ENCODE peak calls at places on chromosome 19, in ten cellular contexts. One of them, this sample, is unnamed.

GRCh38 chr19:17772172-17772571 is 20.9 kb downstream of the FCHO1 start:
- DNase-seq in astrocyte: no peak
- DNase-seq in pancreas: no peak
- DNase-seq in endothelial cell of umbilical vein: no peak
- DNase-seq in RWPE1: no peak
- DNase-seq in right lobe of liver: no peak
- DNase-seq in thoracic aorta: no peak
- DNase-seq in nephron progenitor cell: no peak
- DNase-seq in choroid plexus epithelial cell: peak; percentile 43
- DNase-seq in cardiac fibroblast: no peak
- DNase-seq in this sample: no peak

GRCh38 chr19:6971366-6971765 is 49.9 kb downstream of the MBD3L2B start:
- DNase-seq in thoracic aorta: no peak
- DNase-seq in endothelial cell of umbilical vein: no peak
- DNase-seq in RWPE1: peak; percentile 23
- DNase-seq in pancreas: no peak
- DNase-seq in astrocyte: no peak
- DNase-seq in right lobe of liver: no peak
- DNase-seq in choroid plexus epithelial cell: no peak
- DNase-seq in nephron progenitor cell: no peak
- DNase-seq in cardiac fibroblast: no peak
- DNase-seq in this sample: no peak

GRCh38 chr19:21823224-21823623 is 12.8 kb downstream of the ZNF43 start:
- DNase-seq in RWPE1: no peak
- DNase-seq in thoracic aorta: no peak
- DNase-seq in pancreas: no peak
- DNase-seq in astrocyte: no peak
- DNase-seq in nephron progenitor cell: no peak
- DNase-seq in right lobe of liver: no peak
- DNase-seq in choroid plexus epithelial cell: no peak
- DNase-seq in endothelial cell of umbilical vein: no peak
- DNase-seq in cardiac fibroblast: no peak
- DNase-seq in this sample: no peak

GRCh38 chr19:6744381-6745288 is 5.2 kb downstream of the TRIP10 start:
- DNase-seq in right lobe of liver: peak; percentile 60
- DNase-seq in pancreas: peak; percentile 71
- DNase-seq in nephron progenitor cell: no peak
- DNase-seq in astrocyte: peak; percentile 72
- DNase-seq in choroid plexus epithelial cell: peak; percentile 88
- DNase-seq in RWPE1: peak; percentile 90
- DNase-seq in cardiac fibroblast: peak; percentile 92
- DNase-seq in thoracic aorta: no peak
- DNase-seq in endothelial cell of umbilical vein: peak; percentile 78
- DNase-seq in this sample: no peak

GRCh38 chr19:54337858-54338230 is 1.1 kb downstream of the LILRA4 start:
- DNase-seq in right lobe of liver: no peak
- DNase-seq in choroid plexus epithelial cell: no peak
- DNase-seq in RWPE1: no peak
- DNase-seq in pancreas: no peak
- DNase-seq in nephron progenitor cell: no peak
- DNase-seq in thoracic aorta: no peak
- DNase-seq in endothelial cell of umbilical vein: no peak
- DNase-seq in cardiac fibroblast: no peak
- DNase-seq in astrocyte: no peak
- DNase-seq in this sample: no peak

GRCh38 chr19:21850636-21851255 is 14.8 kb upstream of the ZNF43 start:
- DNase-seq in choroid plexus epithelial cell: no peak
- DNase-seq in pancreas: no peak
- DNase-seq in RWPE1: no peak
- DNase-seq in thoracic aorta: no peak
- DNase-seq in endothelial cell of umbilical vein: no peak
- DNase-seq in cardiac fibroblast: no peak
- DNase-seq in nephron progenitor cell: no peak
- DNase-seq in astrocyte: no peak
- DNase-seq in right lobe of liver: no peak
- DNase-seq in this sample: no peak

GRCh38 chr19:35337081-35337983 is 8.3 kb downstream of the CD22 start:
- DNase-seq in RWPE1: no peak
- DNase-seq in thoracic aorta: no peak
- DNase-seq in choroid plexus epithelial cell: no peak
- DNase-seq in pancreas: no peak
- DNase-seq in astrocyte: no peak
- DNase-seq in nephron progenitor cell: no peak
- DNase-seq in right lobe of liver: peak; percentile 10
- DNase-seq in cardiac fibroblast: no peak
- DNase-seq in endothelial cell of umbilical vein: no peak
- DNase-seq in this sample: no peak

GRCh38 chr19:40599331-40600085 is 1.7 kb upstream of the LTBP4 start:
- DNase-seq in astrocyte: no peak
- DNase-seq in RWPE1: no peak
- DNase-seq in right lobe of liver: no peak
- DNase-seq in endothelial cell of umbilical vein: no peak
- DNase-seq in choroid plexus epithelial cell: no peak
- DNase-seq in thoracic aorta: no peak
- DNase-seq in pancreas: no peak
- DNase-seq in nephron progenitor cell: no peak
- DNase-seq in cardiac fibroblast: no peak
- DNase-seq in this sample: no peak

GRCh38 chr19:16825312-16826168 is 3.7 kb upstream of the SIN3B start:
- DNase-seq in nephron progenitor cell: peak; percentile 31
- DNase-seq in RWPE1: no peak
- DNase-seq in thoracic aorta: no peak
- DNase-seq in pancreas: peak; percentile 47
- DNase-seq in endothelial cell of umbilical vein: peak; percentile 55
- DNase-seq in astrocyte: peak; percentile 74
- DNase-seq in choroid plexus epithelial cell: peak; percentile 85
- DNase-seq in cardiac fibroblast: peak; percentile 73
- DNase-seq in right lobe of liver: peak; percentile 32
- DNase-seq in this sample: no peak

GRCh38 chr19:1875646-1876493 is 9.4 kb downstream of the ABHD17A start:
- DNase-seq in choroid plexus epithelial cell: peak; percentile 88
- DNase-seq in pancreas: peak; percentile 90
- DNase-seq in thoracic aorta: peak; percentile 74
- DNase-seq in RWPE1: peak; percentile 67
- DNase-seq in right lobe of liver: peak; percentile 94
- DNase-seq in endothelial cell of umbilical vein: peak; percentile 91
- DNase-seq in cardiac fibroblast: peak; percentile 92
- DNase-seq in astrocyte: peak; percentile 69
- DNase-seq in nephron progenitor cell: peak; percentile 86
- DNase-seq in this sample: peak; percentile 92
- TF ChIP-seq CTCF in choroid plexus epithelial cell: no peak
- TF ChIP-seq CTCF in pancreas: no peak
- TF ChIP-seq CTCF in thoracic aorta: no peak
- TF ChIP-seq CTCF in RWPE1: no peak
- TF ChIP-seq CTCF in right lobe of liver: no peak
- TF ChIP-seq CTCF in endothelial cell of umbilical vein: no peak
- TF ChIP-seq CTCF in cardiac fibroblast: no peak
- TF ChIP-seq CTCF in astrocyte: no peak
- TF ChIP-seq CTCF in nephron progenitor cell: no peak
- TF ChIP-seq CTCF in this sample: no peak

GRCh38 chr19:49423278-49423984 is at the start of gene PTH2:
- DNase-seq in RWPE1: no peak
- DNase-seq in endothelial cell of umbilical vein: no peak
- DNase-seq in pancreas: no peak
- DNase-seq in astrocyte: no peak
- DNase-seq in right lobe of liver: no peak
- DNase-seq in nephron progenitor cell: no peak
- DNase-seq in choroid plexus epithelial cell: no peak
- DNase-seq in thoracic aorta: no peak
- DNase-seq in cardiac fibroblast: no peak
- DNase-seq in this sample: no peak

GRCh38 chr19:49423985-49424303 is 703 bp upstream of the PTH2 start:
- DNase-seq in RWPE1: no peak
- DNase-seq in pancreas: no peak
- DNase-seq in thoracic aorta: no peak
- DNase-seq in choroid plexus epithelial cell: no peak
- DNase-seq in nephron progenitor cell: no peak
- DNase-seq in endothelial cell of umbilical vein: no peak
- DNase-seq in right lobe of liver: no peak
- DNase-seq in cardiac fibroblast: no peak
- DNase-seq in astrocyte: no peak
- DNase-seq in this sample: no peak

GRCh38 chr19:49421039-49421877 is 2.0 kb downstream of the PTH2 start:
- DNase-seq in choroid plexus epithelial cell: peak; percentile 55
- DNase-seq in nephron progenitor cell: peak; percentile 93
- DNase-seq in endothelial cell of umbilical vein: peak; percentile 50
- DNase-seq in thoracic aorta: no peak
- DNase-seq in RWPE1: peak; percentile 86
- DNase-seq in pancreas: peak; percentile 52
- DNase-seq in cardiac fibroblast: peak; percentile 75
- DNase-seq in astrocyte: peak; percentile 18
- DNase-seq in right lobe of liver: peak; percentile 60
- DNase-seq in this sample: no peak

GRCh38 chr19:49421878-49422202 is 1.4 kb downstream of the PTH2 start:
- DNase-seq in endothelial cell of umbilical vein: no peak
- DNase-seq in pancreas: no peak
- DNase-seq in choroid plexus epithelial cell: no peak
- DNase-seq in cardiac fibroblast: no peak
- DNase-seq in astrocyte: no peak
- DNase-seq in nephron progenitor cell: no peak
- DNase-seq in thoracic aorta: no peak
- DNase-seq in right lobe of liver: no peak
- DNase-seq in RWPE1: no peak
- DNase-seq in this sample: no peak

DNA sequence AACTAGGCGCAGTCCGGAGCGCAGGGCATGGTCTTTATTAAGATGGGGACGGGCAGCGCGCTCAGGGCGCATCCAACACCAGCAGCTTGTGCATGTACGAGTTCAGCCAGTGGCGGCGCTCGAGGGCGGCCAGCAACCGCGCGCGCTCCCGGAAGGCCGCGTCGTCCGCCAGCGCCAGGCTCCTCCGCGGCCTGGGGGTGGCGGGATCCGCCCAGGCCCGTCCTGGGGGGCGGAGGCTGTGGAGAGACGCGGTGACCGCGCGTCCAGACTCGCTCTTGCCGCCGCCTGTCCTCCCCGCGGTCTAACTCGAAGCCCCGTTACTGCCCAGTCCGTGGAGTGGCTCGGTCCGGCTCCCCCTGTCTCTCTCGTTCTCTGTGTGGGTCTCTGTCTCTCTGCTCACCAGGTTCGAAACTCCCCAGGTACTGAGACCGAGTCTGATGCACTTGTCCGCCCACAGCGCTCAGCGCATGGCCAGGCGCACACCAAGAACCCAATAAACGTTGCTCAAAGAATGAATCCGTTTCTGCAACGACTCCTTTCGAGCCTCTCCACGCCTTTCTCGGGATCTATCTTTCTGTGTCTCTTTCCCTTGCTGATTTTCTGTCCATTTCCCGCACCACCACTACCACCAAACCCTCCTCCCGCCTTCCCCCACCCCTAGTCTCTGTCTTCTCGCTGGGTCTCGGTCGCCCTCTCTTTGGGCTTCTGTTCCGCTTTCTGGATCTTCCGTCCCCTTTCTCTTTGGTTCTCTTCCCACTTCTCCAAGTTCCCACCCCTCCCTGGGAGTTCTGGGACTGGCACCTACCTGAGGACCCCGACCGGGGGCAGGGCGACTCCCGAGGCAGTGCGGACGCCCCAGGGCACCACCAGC is 599 bp downstream of the PTH2 start:
- DNase-seq in nephron progenitor cell: peak; percentile 84
- DNase-seq in choroid plexus epithelial cell: peak; percentile 20
- DNase-seq in right lobe of liver: no peak
- DNase-seq in RWPE1: no peak
- DNase-seq in pancreas: no peak
- DNase-seq in cardiac fibroblast: no peak
- DNase-seq in astrocyte: no peak
- DNase-seq in thoracic aorta: no peak
- DNase-seq in endothelial cell of umbilical vein: peak; percentile 28
- DNase-seq in this sample: peak; percentile 62
- TF ChIP-seq CTCF in nephron progenitor cell: peak; percentile 60
- TF ChIP-seq CTCF in choroid plexus epithelial cell: peak; percentile 39
- TF ChIP-seq CTCF in right lobe of liver: peak; percentile 27
- TF ChIP-seq CTCF in RWPE1: peak; percentile 25
- TF ChIP-seq CTCF in pancreas: peak; percentile 26
- TF ChIP-seq CTCF in cardiac fibroblast: peak; percentile 32
- TF ChIP-seq CTCF in astrocyte: no peak
- TF ChIP-seq CTCF in thoracic aorta: peak; percentile 30
- TF ChIP-seq CTCF in endothelial cell of umbilical vein: peak; percentile 25
- TF ChIP-seq CTCF in this sample: peak; percentile 50

GRCh38 chr19:55913643-55914268 is 18.4 kb downstream of the NLRP13 start:
- DNase-seq in nephron progenitor cell: no peak
- DNase-seq in right lobe of liver: no peak
- DNase-seq in pancreas: no peak
- DNase-seq in RWPE1: no peak
- DNase-seq in thoracic aorta: no peak
- DNase-seq in cardiac fibroblast: no peak
- DNase-seq in choroid plexus epithelial cell: no peak
- DNase-seq in endothelial cell of umbilical vein: no peak
- DNase-seq in astrocyte: no peak
- DNase-seq in this sample: no peak
- TF ChIP-seq CTCF in nephron progenitor cell: no peak
- TF ChIP-seq CTCF in right lobe of liver: no peak
- TF ChIP-seq CTCF in pancreas: no peak
- TF ChIP-seq CTCF in RWPE1: no peak
- TF ChIP-seq CTCF in thoracic aorta: no peak
- TF ChIP-seq CTCF in cardiac fibroblast: peak; percentile 8
- TF ChIP-seq CTCF in choroid plexus epithelial cell: no peak
- TF ChIP-seq CTCF in endothelial cell of umbilical vein: no peak
- TF ChIP-seq CTCF in astrocyte: no peak
- TF ChIP-seq CTCF in this sample: no peak

GRCh38 chr19:18939922-18940775 is 868 bp downstream of the HOMER3 start:
- DNase-seq in choroid plexus epithelial cell: peak; percentile 66
- DNase-seq in RWPE1: peak; percentile 84
- DNase-seq in pancreas: peak; percentile 45
- DNase-seq in astrocyte: peak; percentile 26
- DNase-seq in thoracic aorta: no peak
- DNase-seq in cardiac fibroblast: peak; percentile 46
- DNase-seq in right lobe of liver: peak; percentile 50
- DNase-seq in nephron progenitor cell: peak; percentile 77
- DNase-seq in endothelial cell of umbilical vein: peak; percentile 35
- DNase-seq in this sample: no peak

GRCh38 chr19:18939163-18939562 is 1.9 kb downstream of the HOMER3 start:
- DNase-seq in endothelial cell of umbilical vein: no peak
- DNase-seq in choroid plexus epithelial cell: no peak
- DNase-seq in RWPE1: no peak
- DNase-seq in cardiac fibroblast: no peak
- DNase-seq in nephron progenitor cell: no peak
- DNase-seq in thoracic aorta: no peak
- DNase-seq in right lobe of liver: no peak
- DNase-seq in pancreas: no peak
- DNase-seq in astrocyte: no peak
- DNase-seq in this sample: no peak

GRCh38 chr19:18941628-18942354 is 774 bp upstream of the HOMER3 start:
- DNase-seq in thoracic aorta: no peak
- DNase-seq in right lobe of liver: no peak
- DNase-seq in endothelial cell of umbilical vein: no peak
- DNase-seq in astrocyte: no peak
- DNase-seq in pancreas: no peak
- DNase-seq in RWPE1: no peak
- DNase-seq in cardiac fibroblast: no peak
- DNase-seq in choroid plexus epithelial cell: peak; percentile 17
- DNase-seq in nephron progenitor cell: no peak
- DNase-seq in this sample: no peak

GRCh38 chr19:18942692-18943091 is 1.7 kb upstream of the HOMER3 start:
- DNase-seq in cardiac fibroblast: no peak
- DNase-seq in RWPE1: no peak
- DNase-seq in endothelial cell of umbilical vein: no peak
- DNase-seq in thoracic aorta: no peak
- DNase-seq in pancreas: no peak
- DNase-seq in nephron progenitor cell: no peak
- DNase-seq in right lobe of liver: no peak
- DNase-seq in astrocyte: no peak
- DNase-seq in choroid plexus epithelial cell: no peak
- DNase-seq in this sample: no peak

GRCh38 chr19:18940791-18941627 is at the start of gene HOMER3:
- DNase-seq in right lobe of liver: peak; percentile 84
- DNase-seq in nephron progenitor cell: peak; percentile 94
- DNase-seq in pancreas: peak; percentile 75
- DNase-seq in choroid plexus epithelial cell: peak; percentile 54
- DNase-seq in astrocyte: no peak
- DNase-seq in cardiac fibroblast: peak; percentile 67
- DNase-seq in thoracic aorta: peak; percentile 22
- DNase-seq in RWPE1: peak; percentile 92
- DNase-seq in endothelial cell of umbilical vein: peak; percentile 20
- DNase-seq in this sample: peak; percentile 62
- TF ChIP-seq CTCF in right lobe of liver: no peak
- TF ChIP-seq CTCF in nephron progenitor cell: no peak
- TF ChIP-seq CTCF in pancreas: no peak
- TF ChIP-seq CTCF in choroid plexus epithelial cell: peak; percentile 46
- TF ChIP-seq CTCF in astrocyte: no peak
- TF ChIP-seq CTCF in cardiac fibroblast: peak; percentile 39
- TF ChIP-seq CTCF in thoracic aorta: no peak
- TF ChIP-seq CTCF in RWPE1: peak; percentile 89
- TF ChIP-seq CTCF in endothelial cell of umbilical vein: no peak
- TF ChIP-seq CTCF in this sample: no peak